ENCODE peak calls at places on chromosomes 4 and X, in eight cellular contexts. U, B, Z, C, V, H, O and K are unnamed samples.
A peak's percentile ranks its signal among the peaks of the same experiment; 100 is the strongest.

GRCh38 chr4:70041652-70042286 is 8.5 kb upstream of the HTN1 start:
- DNase-seq in U (no peak), V (no peak), O (no peak), C (no peak), Z (no peak), B (no peak), H (no peak), K (no peak)

GRCh38 chr4:135718019-135718418 is 1516.4 kb upstream of the PABPC4L start:
- DNase-seq in V (no peak), U (no peak), B (peak; percentile 20), C (no peak), O (no peak), H (no peak), Z (no peak), K (no peak)

GRCh38 chrX:110173192-110174175 is 144.4 kb downstream of the AMMECR1 start:
- DNase-seq in Z (no peak), H (no peak), O (no peak), V (no peak), C (no peak), B (no peak), U (no peak), K (no peak)

GRCh38 chr4:18111100-18111499 is 89.5 kb upstream of the LCORL start:
- DNase-seq in H (no peak), C (no peak), U (no peak), B (no peak), Z (no peak), O (no peak), V (no peak), K (no peak)

GRCh38 chr4:186904104-186904503 is 180.4 kb upstream of the FAT1 start:
- DNase-seq in U (no peak), H (no peak), Z (no peak), C (no peak), B (peak; percentile 43), O (no peak), V (no peak), K (no peak)

GRCh38 chrX:107429090-107429489 is 20.4 kb upstream of the FRMPD3 start:
- DNase-seq in H (no peak), C (no peak), U (no peak), Z (peak; percentile 5), O (no peak), V (no peak), B (no peak), K (no peak)

GRCh38 chr4:175905939-175906338 is 93.9 kb upstream of the GPM6A start:
- DNase-seq in Z (no peak), U (no peak), O (no peak), B (no peak), H (no peak), C (no peak), V (no peak), K (no peak)

GRCh38 chrX:13428055-13428786 is 108.4 kb upstream of the ATXN3L start:
- DNase-seq in U (no peak), V (no peak), B (no peak), O (no peak), Z (no peak), H (no peak), C (no peak), K (no peak)

GRCh38 chrX:147978931-147979330 is 2.2 kb upstream of the FMR1NB start:
- DNase-seq in C (no peak), U (no peak), B (no peak), V (no peak), H (no peak), Z (no peak), O (no peak), K (no peak)

GRCh38 chr4:25535278-25535677 is 120.4 kb upstream of the SLC34A2 start:
- DNase-seq in V (no peak), C (no peak), Z (no peak), U (no peak), H (no peak), B (no peak), O (no peak), K (no peak)

GRCh38 chr4:70183168-70183939 is 12.2 kb upstream of the ODAM start:
- DNase-seq in U (no peak), O (peak; percentile 34), B (peak; percentile 37), Z (no peak), V (peak; percentile 2), C (no peak), H (no peak), K (no peak)

GRCh38 chr4:184453402-184454160 is 20.8 kb downstream of the IRF2 start:
- DNase-seq in Z (no peak), V (no peak), C (no peak), O (no peak), H (no peak), U (no peak), B (peak; percentile 31), K (no peak)

GRCh38 chrX:103256651-103257050 is 1.7 kb upstream of the TCEAL8 start:
- DNase-seq in U (no peak), B (no peak), V (no peak), Z (no peak), H (no peak), O (no peak), C (no peak), K (no peak)

GRCh38 chr4:182922551-182923284 is 5.5 kb upstream of the DCTD start:
- DNase-seq in B (no peak), Z (no peak), H (no peak), V (peak; percentile 55), O (no peak), U (no peak), C (no peak), K (no peak)

GRCh38 chrX:71941771-71942170 is 31.1 kb downstream of the NHSL2 start:
- DNase-seq in B (peak; percentile 27), Z (no peak), O (no peak), U (peak; percentile 66), C (no peak), H (peak; percentile 78), V (no peak), K (no peak)

GRCh38 chr4:39470402-39470801 is 11.5 kb downstream of the LIAS start:
- DNase-seq in O (no peak), U (no peak), C (no peak), B (no peak), Z (no peak), V (no peak), H (no peak), K (no peak)

GRCh38 chr4:78645853-78646757 is 94.5 kb downstream of the ANXA3 start:
- DNase-seq in B (peak; percentile 92), U (peak; percentile 75), V (no peak), Z (no peak), O (no peak), C (no peak), H (peak; percentile 85), K (no peak)

GRCh38 chrX:47749185-47749967 is 87.3 kb upstream of the ZNF81 start:
- DNase-seq in V (no peak), O (no peak), U (no peak), B (peak; percentile 0), H (no peak), C (no peak), Z (no peak), K (no peak)

GRCh38 chrX:78329486-78329885 is 2.1 kb upstream of the CYSLTR1 start:
- DNase-seq in O (no peak), H (no peak), V (no peak), C (no peak), B (no peak), Z (peak; percentile 9), U (no peak), K (no peak)

GRCh38 chr4:119627267-119628190 is 1.1 kb downstream of the PDE5A start:
- DNase-seq in V (peak; percentile 38), C (peak; percentile 39), Z (peak; percentile 30), B (no peak), H (peak; percentile 46), U (peak; percentile 51), O (peak; percentile 51), K (no peak)

GRCh38 chr4:184762100-184762499 is 28.2 kb upstream of the CENPU start:
- DNase-seq in Z (no peak), O (no peak), H (no peak), V (no peak), U (no peak), B (no peak), C (no peak), K (no peak)

GRCh38 chr4:52659722-52660261 is 691 bp upstream of the USP46 start:
- DNase-seq in C (peak; percentile 15), B (no peak), V (no peak), Z (no peak), H (peak; percentile 55), O (no peak), U (peak; percentile 75), K (no peak)

GRCh38 chrX:118682258-118683014 is 45.0 kb upstream of the IL13RA1 start:
- DNase-seq in V (no peak), C (no peak), B (no peak), U (no peak), O (no peak), Z (no peak), H (no peak), K (no peak)

GRCh38 chr4:173917255-173917960 is 366.1 kb downstream of the FBXO8 start:
- DNase-seq in B (peak; percentile 28), U (no peak), H (no peak), Z (no peak), C (no peak), V (no peak), O (no peak), K (no peak)

GRCh38 chr4:72531322-72531721 is 37.7 kb downstream of the ADAMTS3 start:
- DNase-seq in V (no peak), O (no peak), H (no peak), Z (no peak), B (no peak), C (no peak), U (no peak), K (no peak)

GRCh38 chrX:12463052-12463451 is 324.8 kb downstream of the FRMPD4 start:
- DNase-seq in H (no peak), Z (no peak), B (no peak), C (no peak), O (no peak), V (no peak), U (no peak), K (no peak)

GRCh38 chr4:70426789-70427188 is 29.0 kb downstream of the OPRPN start:
- DNase-seq in V (no peak), B (no peak), U (no peak), C (no peak), Z (no peak), H (no peak), O (no peak), K (no peak)

GRCh38 chr4:127781303-127782024 is 658 bp upstream of the HSPA4L start:
- DNase-seq in C (no peak), H (peak; percentile 28), V (no peak), U (peak; percentile 75), Z (no peak), B (no peak), O (no peak), K (no peak)

GRCh38 chr4:3703343-3703676 is 62.9 kb upstream of the ADRA2C start:
- DNase-seq in V (no peak), O (no peak), Z (peak; percentile 2), C (no peak), H (no peak), U (no peak), B (no peak), K (no peak)

GRCh38 chr4:184792950-184793555 is 32.7 kb downstream of the ACSL1 start:
- DNase-seq in Z (no peak), C (no peak), O (no peak), V (no peak), H (peak; percentile 60), U (no peak), B (peak; percentile 91), K (peak; percentile 37)

GRCh38 chr4:63717384-63717783 is 691.9 kb downstream of the TECRL start:
- DNase-seq in H (no peak), B (peak; percentile 11), C (no peak), O (no peak), Z (no peak), V (no peak), U (no peak), K (no peak)

GRCh38 chr4:158671665-158671914 is at the start of gene C4orf46:
- DNase-seq in C (no peak), B (no peak), H (no peak), Z (no peak), O (no peak), V (no peak), U (no peak), K (no peak)

GRCh38 chr4:149031399-149031798 is 589.2 kb upstream of the NR3C2 start:
- DNase-seq in Z (no peak), B (peak; percentile 2), H (no peak), O (no peak), U (no peak), V (no peak), C (no peak), K (no peak)